ENCODE peak calls at places on chromosomes 3 and 15, in ten cellular contexts. F, J, P, G, T, O, Q, V, M and L are unnamed samples.

GRCh38 chr3:146189519-146190173 is 28.7 kb upstream of the PLOD2 start:
- DNase-seq in F (no peak), J (peak; percentile 64), P (peak; percentile 58), G (no peak), T (peak; percentile 5), O (no peak), Q (no peak), V (no peak), M (no peak), L (peak; percentile 73)

GRCh38 chr15:45376300-45376928 is 1.9 kb downstream of the GATM start:
- DNase-seq in F (no peak), J (no peak), P (no peak), G (no peak), T (no peak), O (no peak), Q (no peak), V (no peak), M (no peak), L (no peak)

GRCh38 chr3:41093476-41093875 is 105.8 kb upstream of the CTNNB1 start:
- DNase-seq in F (no peak), J (no peak), P (no peak), G (no peak), T (no peak), O (no peak), Q (no peak), V (no peak), M (no peak), L (no peak)

GRCh38 chr15:47987908-47988532 is 132.8 kb upstream of the SLC24A5 start:
- DNase-seq in F (no peak), J (peak; percentile 52), P (peak; percentile 66), G (no peak), T (peak; percentile 1), O (no peak), Q (no peak), V (no peak), M (peak; percentile 37), L (peak; percentile 77)

GRCh38 chr3:186519021-186519658 is 25.0 kb downstream of the CRYGS start:
- DNase-seq in F (no peak), J (no peak), P (no peak), G (no peak), T (peak; percentile 38), O (peak; percentile 36), Q (no peak), V (no peak), M (no peak), L (no peak)

GRCh38 chr3:100226712-100227429 is 33.9 kb upstream of the TBC1D23 start:
- DNase-seq in F (no peak), J (peak; percentile 60), P (peak; percentile 72), G (no peak), T (no peak), O (no peak), Q (no peak), V (no peak), M (no peak), L (no peak)

GRCh38 chr3:101809178-101810022 is 30.4 kb downstream of the NXPE3 start:
- DNase-seq in F (no peak), J (peak; percentile 49), P (peak; percentile 38), G (peak; percentile 27), T (peak; percentile 27), O (no peak), Q (no peak), V (no peak), M (peak; percentile 44), L (peak; percentile 70)

GRCh38 chr15:25796395-25796794 is 66.7 kb downstream of the ATP10A start:
- DNase-seq in F (no peak), J (no peak), P (no peak), G (no peak), T (no peak), O (no peak), Q (no peak), V (peak; percentile 35), M (no peak), L (no peak)

GRCh38 chr15:76776480-76776879 is 128.7 kb downstream of the SCAPER start:
- DNase-seq in F (no peak), J (no peak), P (no peak), G (no peak), T (no peak), O (no peak), Q (no peak), V (no peak), M (no peak), L (no peak)

GRCh38 chr15:100601158-100601557 is 826 bp downstream of the LINS1 start:
- DNase-seq in F (no peak), J (no peak), P (no peak), G (no peak), T (no peak), O (peak; percentile 9), Q (no peak), V (no peak), M (no peak), L (peak; percentile 44)

GRCh38 chr3:134956395-134956794 is 161.3 kb downstream of the EPHB1 start:
- DNase-seq in F (no peak), J (no peak), P (no peak), G (no peak), T (no peak), O (no peak), Q (no peak), V (no peak), M (no peak), L (no peak)

GRCh38 chr3:71846189-71846588 is 61.2 kb upstream of the PROK2 start:
- DNase-seq in F (no peak), J (no peak), P (no peak), G (no peak), T (no peak), O (no peak), Q (no peak), V (no peak), M (no peak), L (peak; percentile 7)

GRCh38 chr3:27559381-27559780 is 75.2 kb upstream of the SLC4A7 start:
- DNase-seq in F (no peak), J (no peak), P (no peak), G (no peak), T (no peak), O (no peak), Q (no peak), V (no peak), M (no peak), L (no peak)

GRCh38 chr15:45728641-45729040 is 93.8 kb downstream of the SQOR start:
- DNase-seq in F (no peak), J (no peak), P (no peak), G (no peak), T (no peak), O (no peak), Q (no peak), V (no peak), M (no peak), L (no peak)

GRCh38 chr3:14431556-14431927 is 29.1 kb downstream of the SLC6A6 start:
- DNase-seq in F (no peak), J (no peak), P (no peak), G (peak; percentile 90), T (no peak), O (no peak), Q (no peak), V (no peak), M (no peak), L (no peak)

GRCh38 chr3:156749244-156749643 is 74.9 kb downstream of the TIPARP start:
- DNase-seq in F (no peak), J (no peak), P (no peak), G (no peak), T (no peak), O (no peak), Q (no peak), V (no peak), M (no peak), L (no peak)

GRCh38 chr15:57655809-57656208 is 50.7 kb upstream of the POLR2M start:
- DNase-seq in F (no peak), J (no peak), P (no peak), G (no peak), T (no peak), O (no peak), Q (no peak), V (no peak), M (no peak), L (no peak)